ENCODE peak calls at places on chromosomes 11 and 22, in nine cellular contexts. W is suprapubic skin, U is A549, K is H1, V is transverse colon, P is stomach, O is tibial nerve, E is SK-N-SH, Q is sigmoid colon. A is an unnamed sample.

GRCh38 chr11:10322830-10323792 is 18.2 kb downstream of the ADM start:
- DNase-seq in V (peak), W (peak), U (peak), K (no peak), P (peak), Q (peak), E (peak), O (no peak), A (no peak)

GRCh38 chr11:28708075-28708474 is 599.9 kb downstream of the METTL15 start:
- DNase-seq in Q (no peak), K (no peak), U (no peak), W (no peak), E (no peak), P (no peak), V (no peak), O (no peak), A (no peak)

GRCh38 chr22:16922076-16922475 is 85.9 kb downstream of the GAB4 start:
- DNase-seq in K (no peak), U (no peak), E (no peak), V (no peak), Q (no peak), P (no peak), O (no peak), W (no peak), A (no peak)

GRCh38 chr11:73931039-73931645 is 19.7 kb upstream of the DNAJB13 start:
- DNase-seq in E (peak), V (no peak), Q (no peak), P (peak), O (no peak), W (no peak), K (peak), U (peak), A (no peak)

GRCh38 chr22:41565403-41566054 is 4.7 kb downstream of the CSDC2 start:
- DNase-seq in E (no peak), Q (peak), K (no peak), W (no peak), O (no peak), U (peak), P (no peak), V (peak), A (peak)

GRCh38 chr22:45491841-45492240 is 10.8 kb upstream of the FBLN1 start:
- DNase-seq in Q (no peak), V (no peak), O (no peak), W (no peak), P (no peak), E (no peak), K (no peak), U (no peak), A (no peak)

GRCh38 chr11:117187428-117187798 is 8.9 kb downstream of the SIDT2 start:
- DNase-seq in O (peak), V (no peak), P (peak), K (no peak), U (no peak), W (no peak), E (no peak), Q (peak), A (peak)

GRCh38 chr11:7514099-7514725 is 413 bp downstream of the PPFIBP2 start:
- DNase-seq in E (no peak), V (peak), O (no peak), P (no peak), W (no peak), U (peak), Q (peak), K (no peak), A (no peak)

GRCh38 chr11:72617080-72617744 is 57.0 kb downstream of the PDE2A start:
- DNase-seq in O (no peak), W (no peak), E (peak), U (no peak), P (no peak), K (no peak), Q (peak), V (peak), A (no peak)

GRCh38 chr11:40170076-40170475 is 1289.4 kb downstream of the LRRC4C start:
- DNase-seq in P (no peak), K (no peak), V (no peak), Q (no peak), U (no peak), W (no peak), O (no peak), E (no peak), A (no peak)

GRCh38 chr11:65843811-65844210 is 10.0 kb downstream of the SNX32 start:
- DNase-seq in P (no peak), V (no peak), Q (no peak), E (no peak), K (no peak), U (no peak), O (no peak), W (no peak), A (no peak)

GRCh38 chr22:24486501-24486921 is 8.6 kb upstream of the UPB1 start:
- DNase-seq in Q (no peak), W (no peak), P (no peak), K (no peak), U (peak), E (no peak), O (no peak), V (no peak), A (no peak)

GRCh38 chr11:106524446-106524845 is 447.0 kb downstream of the AASDHPPT start:
- DNase-seq in E (no peak), Q (no peak), O (no peak), V (no peak), U (no peak), W (no peak), P (no peak), K (no peak), A (no peak)

GRCh38 chr11:94796863-94797262 is 28.7 kb downstream of the AMOTL1 start:
- DNase-seq in K (no peak), W (no peak), U (no peak), E (no peak), O (no peak), V (no peak), Q (no peak), P (no peak), A (no peak)

GRCh38 chr22:27348634-27349033 is 452.9 kb downstream of the MN1 start:
- DNase-seq in K (no peak), U (no peak), O (no peak), Q (no peak), E (no peak), P (no peak), V (no peak), W (no peak), A (no peak)

GRCh38 chr11:96257972-96258951 is 84.7 kb downstream of the MAML2 start:
- DNase-seq in K (no peak), E (no peak), P (no peak), Q (no peak), O (no peak), W (no peak), V (no peak), U (no peak), A (no peak)

GRCh38 chr11:28140689-28141455 is 32.7 kb downstream of the METTL15 start:
- DNase-seq in O (no peak), P (no peak), Q (no peak), K (no peak), U (no peak), V (no peak), E (no peak), W (no peak), A (no peak)

GRCh38 chr11:107704432-107704831 is 7.4 kb downstream of the SLN start:
- DNase-seq in O (no peak), Q (no peak), P (no peak), W (no peak), E (no peak), K (no peak), U (no peak), V (no peak), A (no peak)

GRCh38 chr11:66728760-66729385 is at the start of gene SPTBN2:
- DNase-seq in O (no peak), V (peak), U (no peak), K (no peak), E (no peak), W (no peak), P (no peak), Q (peak), A (no peak)

GRCh38 chr11:112760378-112761060 is 200.7 kb upstream of the NCAM1 start:
- DNase-seq in V (no peak), K (no peak), O (no peak), U (no peak), W (no peak), E (no peak), P (no peak), Q (peak), A (no peak)

GRCh38 chr11:75513250-75513649 is 12.5 kb downstream of the GDPD5 start:
- DNase-seq in V (no peak), W (no peak), Q (no peak), O (no peak), P (no peak), E (no peak), K (no peak), U (peak), A (no peak)

GRCh38 chr22:33697640-33698039 is 222.6 kb downstream of the LARGE1 start:
- DNase-seq in P (no peak), V (no peak), W (no peak), K (no peak), Q (no peak), O (no peak), U (no peak), E (no peak), A (no peak)

GRCh38 chr22:46063861-46064235 is 86.5 kb upstream of the PPARA start:
- DNase-seq in O (peak), K (no peak), P (peak), V (peak), W (peak), Q (peak), E (no peak), U (no peak), A (peak)

GRCh38 chr11:64266339-64266738 is 15.0 kb downstream of the PLCB3 start:
- DNase-seq in Q (no peak), P (no peak), V (no peak), U (no peak), E (no peak), W (no peak), O (no peak), K (no peak), A (no peak)

GRCh38 chr11:86477495-86478155 is 102.9 kb downstream of the CCDC81 start:
- DNase-seq in E (no peak), P (no peak), U (no peak), K (no peak), Q (no peak), W (no peak), O (no peak), V (no peak), A (no peak)
- TF ChIP-seq EP300 in E (no peak), P (no peak), U (no peak), K (no peak), Q (no peak), W (no peak), O (no peak), V (no peak), A (no peak)

GRCh38 chr11:102915044-102915375 is 40.2 kb upstream of the MMP12 start:
- DNase-seq in W (no peak), P (no peak), O (no peak), V (no peak), E (no peak), U (no peak), Q (no peak), K (no peak), A (no peak)

GRCh38 chr11:102914238-102915043 is 39.7 kb upstream of the MMP12 start:
- DNase-seq in V (peak), W (no peak), O (no peak), Q (peak), P (no peak), K (peak), U (peak), E (peak), A (no peak)

GRCh38 chr11:102912482-102912830 is 37.7 kb upstream of the MMP12 start:
- DNase-seq in P (no peak), U (no peak), O (no peak), W (no peak), E (no peak), Q (no peak), K (no peak), V (no peak), A (no peak)

DNA sequence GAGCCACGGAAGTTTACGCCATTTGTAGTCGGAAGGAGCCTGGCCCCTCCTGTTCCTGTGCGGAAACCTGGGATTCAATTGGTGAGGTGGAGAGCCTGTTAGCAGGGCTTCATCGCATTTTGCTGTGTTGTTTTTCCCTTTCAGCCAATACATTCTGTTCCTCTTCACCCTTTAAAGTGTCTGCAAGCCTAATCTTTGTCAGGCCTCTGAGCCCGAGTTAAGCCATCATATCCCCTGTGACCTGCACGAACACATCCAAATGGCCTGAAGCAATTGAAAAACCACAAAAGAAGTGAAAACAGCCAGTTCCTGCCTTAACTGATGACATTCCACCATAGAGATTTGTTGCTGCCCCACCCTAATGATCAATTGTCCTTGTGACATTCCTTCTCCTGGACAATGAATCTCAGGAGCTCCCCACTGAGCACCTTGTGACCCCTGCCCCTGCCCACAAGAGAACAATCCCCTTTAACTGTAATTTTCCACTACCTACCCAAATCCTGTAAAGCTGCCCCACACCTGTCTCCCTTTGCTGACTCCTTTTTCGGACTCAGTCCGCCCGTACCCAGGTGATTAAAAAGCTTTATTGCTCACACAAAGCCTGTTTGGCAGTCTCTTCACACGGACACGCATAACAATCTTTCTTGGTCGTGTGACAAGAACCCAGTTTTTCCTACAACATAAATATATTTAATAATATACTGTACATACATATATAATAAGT is 37.1 kb upstream of the MMP12 start:
- DNase-seq in Q (no peak), U (no peak), O (no peak), E (no peak), V (no peak), W (no peak), K (peak), P (no peak), A (no peak)
- H3K27ac ChIP-seq in Q (peak), U (no peak), O (no peak), E (no peak), V (no peak), W (no peak), K (peak), P (no peak), A (no peak)

GRCh38 chr11:1760351-1761109 is 3.2 kb downstream of the CTSD start:
- DNase-seq in V (peak), U (no peak), O (peak), K (no peak), W (peak), Q (peak), P (peak), E (no peak), A (peak)
- TF ChIP-seq EP300 in V (peak), U (no peak), O (peak), K (no peak), W (no peak), Q (no peak), P (no peak), E (no peak), A (no peak)

DNA sequence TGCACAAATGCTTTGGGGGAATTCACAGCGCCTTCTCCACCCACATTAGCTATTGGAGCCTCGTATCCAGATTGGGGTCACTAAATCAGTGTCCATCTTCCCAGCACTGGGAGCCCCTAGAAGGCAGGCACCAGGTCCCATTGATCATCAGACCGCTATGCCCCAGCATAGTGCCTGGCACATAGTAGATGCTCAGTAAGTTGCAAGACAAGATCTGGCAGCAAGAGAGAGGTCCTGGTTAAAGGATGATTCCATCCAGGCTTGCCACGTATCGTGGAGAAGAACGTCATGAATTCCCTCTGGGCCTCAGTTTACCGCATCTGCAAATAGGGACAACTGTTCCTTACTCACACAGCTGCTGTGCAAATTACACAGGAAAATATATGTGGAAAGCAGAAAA is 1.7 kb downstream of the TMEM184B start:
- DNase-seq in Q (no peak), P (no peak), W (no peak), K (no peak), U (no peak), V (no peak), O (no peak), E (no peak), A (no peak)
- H3K27ac ChIP-seq in Q (peak), P (peak), W (peak), K (no peak), U (no peak), V (peak), O (peak), E (no peak), A (peak)